ENCODE peak calls at places on chromosomes 13 and 19, in seven cellular contexts. E, Z, A, R, P, C and I are unnamed samples.

GRCh38 chr13:59444210-59444857 is 719.4 kb downstream of the DIAPH3 start:
- DNase-seq in Z (no peak), P (no peak), E (no peak), A (no peak), R (no peak), C (no peak), I (no peak)

GRCh38 chr19:20503536-20503935 is 62.0 kb downstream of the ZNF737 start:
- DNase-seq in Z (no peak), A (peak), E (no peak), P (no peak), R (no peak), C (no peak), I (no peak)

GRCh38 chr19:13597625-13598024 is 91.3 kb upstream of the CACNA1A start:
- DNase-seq in P (peak), C (peak), E (no peak), A (peak), Z (peak), R (no peak), I (peak)

GRCh38 chr13:97015661-97016350 is 21.5 kb upstream of the OXGR1 start:
- DNase-seq in E (no peak), C (no peak), P (no peak), R (no peak), A (no peak), Z (no peak), I (no peak)

GRCh38 chr13:51912091-51912490 is 50.3 kb downstream of the CCDC70 start:
- DNase-seq in P (peak), C (no peak), E (no peak), R (no peak), A (no peak), Z (no peak), I (no peak)

GRCh38 chr13:97849305-97849704 is 104.2 kb upstream of the IPO5 start:
- DNase-seq in Z (no peak), A (peak), R (no peak), E (no peak), C (no peak), P (no peak), I (peak)

GRCh38 chr13:60759499-60759898 is 362.5 kb downstream of the TDRD3 start:
- DNase-seq in C (no peak), E (no peak), Z (no peak), R (no peak), A (no peak), P (no peak), I (peak)

GRCh38 chr19:39320948-39321831 is 527 bp upstream of the LRFN1 start:
- DNase-seq in R (no peak), E (no peak), C (no peak), Z (no peak), P (no peak), A (no peak), I (no peak)

GRCh38 chr19:30070198-30070969 is 128.3 kb downstream of the URI1 start:
- DNase-seq in C (peak), A (no peak), Z (peak), R (no peak), P (no peak), E (peak), I (no peak)

GRCh38 chr13:57824121-57824520 is 192.6 kb downstream of the PCDH17 start:
- DNase-seq in C (no peak), A (no peak), R (no peak), Z (no peak), E (no peak), P (no peak), I (no peak)
- TF ChIP-seq POLR2A in C (no peak), A (no peak), R (no peak), Z (no peak), E (no peak), P (no peak), I (no peak)

GRCh38 chr19:17865364-17866311 is 5.9 kb downstream of the RPL18A start:
- DNase-seq in Z (no peak), C (peak), E (peak), A (no peak), R (no peak), P (no peak), I (no peak)
- TF ChIP-seq POLR2A in Z (no peak), C (peak), E (no peak), A (peak), R (no peak), P (no peak), I (peak)

GRCh38 chr19:48325265-48325910 is at the start of gene EMP3:
- DNase-seq in C (peak), Z (peak), E (peak), P (peak), A (peak), R (peak), I (peak)
- TF ChIP-seq POLR2A in C (peak), Z (peak), E (no peak), P (no peak), A (peak), R (peak), I (peak)

DNA sequence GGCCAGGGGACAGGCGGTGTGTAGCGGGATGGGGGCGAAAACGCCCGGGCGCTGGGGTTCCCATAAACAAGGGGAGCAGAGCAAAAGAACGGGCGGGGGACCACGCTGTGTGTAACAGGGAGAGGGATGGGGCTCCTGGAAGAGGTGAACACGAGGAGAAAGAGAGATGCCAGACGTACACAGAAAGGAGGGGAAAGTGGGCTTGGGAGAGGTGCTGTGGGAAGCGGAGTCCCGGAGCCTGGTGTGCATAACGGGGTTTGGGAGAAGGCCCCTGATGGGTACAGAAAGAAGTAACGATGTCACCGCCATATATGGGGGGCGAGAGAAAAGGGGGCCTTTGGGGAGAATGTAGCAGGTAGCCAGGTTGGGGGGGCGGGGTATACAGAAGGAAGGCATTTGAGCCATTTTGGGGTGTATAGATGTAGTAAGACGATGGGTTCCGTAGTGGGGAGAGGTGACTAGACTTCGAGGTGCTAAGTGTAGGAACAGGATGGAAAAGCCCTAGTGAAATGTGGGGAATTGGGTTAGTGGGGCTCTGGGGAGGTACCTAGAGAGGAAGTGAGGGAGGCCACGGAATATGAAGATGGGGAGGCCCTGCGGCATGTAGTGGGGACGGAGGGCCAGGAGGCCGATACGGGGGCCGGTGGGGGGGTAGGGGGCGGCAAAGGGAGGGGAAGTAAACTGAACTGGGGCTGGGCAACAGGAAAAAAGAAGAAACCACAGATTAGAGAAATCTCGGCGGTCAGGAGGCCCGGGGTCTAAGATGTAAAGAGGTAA is 762 bp downstream of the ZNF580 start:
- DNase-seq in E (no peak), C (no peak), Z (no peak), R (no peak), P (no peak), A (peak), I (peak)
- TF ChIP-seq POLR2A in E (no peak), C (peak), Z (no peak), R (no peak), P (no peak), A (no peak), I (no peak)

DNA sequence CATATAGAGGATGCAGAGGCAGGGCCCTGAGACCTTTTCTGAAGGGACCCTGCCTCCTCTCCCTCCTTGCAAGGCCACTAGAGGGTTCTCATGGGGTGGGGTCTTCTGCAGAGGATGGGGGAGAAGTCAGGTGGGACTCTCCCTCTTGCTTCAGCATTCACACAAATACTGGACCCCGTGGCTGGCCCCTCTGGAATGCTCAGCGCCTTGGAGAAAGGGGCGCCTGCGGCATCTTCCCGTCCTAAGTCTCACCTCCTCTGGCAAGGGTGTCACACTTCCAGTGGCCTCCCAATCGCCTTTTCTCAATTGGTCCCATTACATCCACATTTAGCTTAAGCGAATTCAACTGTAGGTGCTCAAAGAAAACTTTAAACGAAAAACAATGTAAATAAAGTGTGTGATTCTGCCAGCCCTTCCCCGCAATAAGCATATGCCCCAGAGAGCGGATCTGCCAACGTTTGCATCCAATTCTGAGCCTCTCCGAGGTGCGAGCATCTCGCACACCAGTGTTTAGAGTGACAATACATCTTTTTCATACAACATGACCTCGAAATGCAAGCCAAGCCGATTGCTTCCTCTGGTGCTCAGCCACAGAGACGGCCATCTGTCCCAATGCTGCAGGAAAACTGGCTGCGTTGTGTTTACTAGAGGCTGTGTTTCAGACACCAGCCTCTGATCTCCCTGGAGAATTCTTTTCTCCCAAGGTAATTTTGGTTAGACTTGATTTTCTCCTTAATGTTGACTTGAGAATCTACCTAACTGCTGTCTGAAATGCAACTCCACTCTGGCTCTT is 69.1 kb upstream of the WASF3 start:
- DNase-seq in P (no peak), C (no peak), E (peak), Z (no peak), A (no peak), R (no peak), I (no peak)
- TF ChIP-seq POLR2A in P (no peak), C (no peak), E (no peak), Z (no peak), A (no peak), R (no peak), I (no peak)

DNA sequence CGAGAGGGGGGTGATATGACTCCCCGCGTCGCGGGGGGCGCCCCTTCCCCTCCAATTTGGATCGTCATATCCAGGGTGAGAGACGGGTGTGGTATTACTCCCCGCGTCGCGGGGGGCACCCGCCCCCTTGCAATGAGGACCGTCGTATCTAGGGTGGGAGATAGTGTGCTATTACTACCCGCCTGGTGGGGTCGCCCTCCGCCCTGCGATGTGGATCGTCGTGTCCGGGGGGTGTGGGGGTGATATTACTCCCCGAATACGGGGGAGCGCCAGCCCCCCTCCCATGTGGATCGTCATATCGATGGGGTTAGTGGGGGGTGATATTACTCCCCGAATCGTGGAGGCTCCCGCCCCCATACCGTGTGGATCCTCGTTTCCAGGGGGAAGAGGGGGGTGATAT is 29.2 kb upstream of the RGCC start:
- DNase-seq in Z (no peak), C (no peak), E (no peak), A (no peak), P (no peak), R (no peak), I (peak)
- TF ChIP-seq POLR2A in Z (no peak), C (no peak), E (no peak), A (no peak), P (no peak), R (no peak), I (no peak)

DNA sequence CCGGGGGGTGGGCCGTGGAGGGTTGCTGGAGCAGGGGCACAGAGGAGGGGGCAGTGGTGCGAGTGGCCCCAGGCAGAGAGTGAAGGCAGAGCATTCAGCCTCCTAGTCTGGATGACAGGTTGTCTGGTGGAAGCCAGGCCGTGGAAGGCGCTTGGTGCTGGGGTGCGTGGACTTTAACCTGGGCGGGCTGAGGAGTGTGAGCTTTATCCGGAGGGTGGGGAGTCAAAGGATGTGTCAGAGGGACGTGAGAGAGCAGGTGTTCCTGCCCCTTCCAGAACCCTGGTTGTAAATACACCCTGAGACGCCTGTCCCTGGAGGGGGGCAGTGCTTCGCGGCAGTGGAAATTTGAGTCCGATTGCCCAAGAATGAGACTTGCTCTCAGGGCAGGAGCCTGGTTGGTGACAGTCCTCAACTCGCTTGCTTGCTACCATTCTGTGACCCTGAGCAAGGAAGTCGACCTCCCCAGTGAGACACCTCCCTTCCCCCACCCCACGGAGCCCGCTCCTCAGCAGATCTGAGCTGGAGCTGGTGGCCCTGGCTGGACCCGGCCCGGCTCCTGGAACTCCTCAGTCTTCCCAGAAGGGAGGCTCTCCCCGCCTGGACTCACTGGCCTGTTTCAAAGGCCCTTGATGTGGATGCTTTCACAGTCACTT is 2.3 kb downstream of the SPPL2B start:
- DNase-seq in E (peak), Z (no peak), R (no peak), A (no peak), P (no peak), C (peak), I (no peak)
- TF ChIP-seq POLR2A in E (peak), Z (no peak), R (no peak), A (no peak), P (no peak), C (peak), I (no peak)

DNA sequence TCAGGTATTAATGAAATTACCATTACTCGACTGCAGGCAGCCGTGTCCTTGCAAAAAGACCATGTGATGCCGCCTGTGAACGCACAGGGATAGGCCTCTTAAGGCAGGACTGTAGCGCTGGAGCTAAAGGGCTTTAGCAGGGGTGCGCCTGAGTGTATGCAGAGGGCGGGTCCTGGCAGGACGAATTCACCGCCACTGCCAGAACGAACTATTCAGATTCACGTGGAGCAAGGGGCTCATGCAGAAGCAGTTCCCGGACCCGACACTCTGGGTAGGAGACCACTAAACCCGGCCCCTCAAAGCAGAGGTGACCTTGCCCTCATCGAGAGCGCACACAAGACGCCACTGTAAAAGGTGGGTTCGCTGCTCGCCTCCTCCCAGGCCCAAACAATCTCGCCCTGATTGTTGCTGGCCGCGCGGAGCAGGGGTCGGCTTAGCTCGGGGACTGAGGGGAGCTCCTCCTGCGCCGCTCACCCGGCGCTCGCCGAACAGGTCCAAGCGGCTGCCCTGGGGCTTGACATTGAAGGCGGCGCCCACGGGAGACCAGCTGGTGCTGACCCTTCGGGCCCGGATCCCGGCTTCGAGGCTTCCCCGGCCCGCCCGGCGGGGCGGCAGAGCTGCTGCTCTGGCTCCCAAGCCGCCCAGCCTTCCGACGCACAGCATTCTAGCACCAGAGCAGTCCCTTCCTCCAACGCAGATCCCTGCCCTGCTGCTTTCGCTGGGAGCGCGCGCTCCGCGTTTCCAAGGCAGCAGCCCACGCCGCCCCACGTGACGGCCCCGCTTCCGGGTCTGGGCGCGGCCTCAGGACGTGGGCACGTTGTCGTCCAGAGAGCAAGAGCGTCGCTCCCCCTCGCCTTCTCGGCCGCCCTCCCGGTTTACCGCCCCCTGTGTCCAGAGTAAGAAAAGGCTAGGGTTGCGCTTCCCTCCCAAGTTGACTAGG is at the start of gene MIPEP:
- DNase-seq in E (peak), P (peak), R (peak), Z (peak), C (peak), A (peak), I (peak)
- TF ChIP-seq POLR2A in E (peak), P (no peak), R (peak), Z (peak), C (peak), A (peak), I (peak)